ENCODE peak calls at places on chromosomes 16 and 17, in ten cellular contexts. One of them, this sample, is unnamed.

GRCh38 chr17:3712811-3713463 is 10.8 kb upstream of the HASPIN start:
- DNase-seq in HFF-Myc: no peak
- DNase-seq in right lobe of liver: no peak
- DNase-seq in GM23248: no peak
- DNase-seq in fibroblast of the aortic adventitia: no peak
- DNase-seq in left ventricle myocardium inferior: no peak
- DNase-seq in AG10803: no peak
- DNase-seq in CD8-positive, alpha-beta T cell: no peak
- DNase-seq in PC-3: no peak
- DNase-seq in tibial nerve: no peak
- DNase-seq in this sample: no peak

GRCh38 chr16:873889-874288 is 73.4 kb upstream of the GNG13 start:
- DNase-seq in HFF-Myc: no peak
- DNase-seq in right lobe of liver: peak; percentile 19
- DNase-seq in GM23248: no peak
- DNase-seq in fibroblast of the aortic adventitia: no peak
- DNase-seq in left ventricle myocardium inferior: peak; percentile 10
- DNase-seq in AG10803: no peak
- DNase-seq in CD8-positive, alpha-beta T cell: no peak
- DNase-seq in PC-3: no peak
- DNase-seq in tibial nerve: no peak
- DNase-seq in this sample: no peak

GRCh38 chr17:3693099-3693498 is 2.9 kb downstream of the P2RX5 start:
- DNase-seq in HFF-Myc: no peak
- DNase-seq in right lobe of liver: no peak
- DNase-seq in GM23248: no peak
- DNase-seq in fibroblast of the aortic adventitia: no peak
- DNase-seq in left ventricle myocardium inferior: no peak
- DNase-seq in AG10803: no peak
- DNase-seq in CD8-positive, alpha-beta T cell: no peak
- DNase-seq in PC-3: no peak
- DNase-seq in tibial nerve: no peak
- DNase-seq in this sample: no peak

GRCh38 chr16:24834459-24835335 is 11.1 kb upstream of the SLC5A11 start:
- DNase-seq in HFF-Myc: no peak
- DNase-seq in right lobe of liver: no peak
- DNase-seq in GM23248: peak; percentile 58
- DNase-seq in fibroblast of the aortic adventitia: peak; percentile 61
- DNase-seq in left ventricle myocardium inferior: no peak
- DNase-seq in AG10803: peak; percentile 29
- DNase-seq in CD8-positive, alpha-beta T cell: no peak
- DNase-seq in PC-3: peak; percentile 63
- DNase-seq in tibial nerve: no peak
- DNase-seq in this sample: no peak

GRCh38 chr16:88045820-88046303 is 94.6 kb downstream of the BANP start:
- DNase-seq in HFF-Myc: no peak
- DNase-seq in right lobe of liver: no peak
- DNase-seq in GM23248: no peak
- DNase-seq in fibroblast of the aortic adventitia: no peak
- DNase-seq in left ventricle myocardium inferior: peak; percentile 11
- DNase-seq in AG10803: no peak
- DNase-seq in CD8-positive, alpha-beta T cell: no peak
- DNase-seq in PC-3: no peak
- DNase-seq in tibial nerve: no peak
- DNase-seq in this sample: no peak

GRCh38 chr16:78364501-78364900 is 265.0 kb downstream of the WWOX start:
- DNase-seq in HFF-Myc: no peak
- DNase-seq in right lobe of liver: no peak
- DNase-seq in GM23248: no peak
- DNase-seq in fibroblast of the aortic adventitia: no peak
- DNase-seq in left ventricle myocardium inferior: no peak
- DNase-seq in AG10803: no peak
- DNase-seq in CD8-positive, alpha-beta T cell: no peak
- DNase-seq in PC-3: no peak
- DNase-seq in tibial nerve: no peak
- DNase-seq in this sample: no peak

GRCh38 chr17:63434951-63435571 is 11.0 kb downstream of the CYB561 start:
- DNase-seq in HFF-Myc: no peak
- DNase-seq in right lobe of liver: peak; percentile 68
- DNase-seq in GM23248: peak; percentile 27
- DNase-seq in fibroblast of the aortic adventitia: peak; percentile 24
- DNase-seq in left ventricle myocardium inferior: peak; percentile 65
- DNase-seq in AG10803: no peak
- DNase-seq in CD8-positive, alpha-beta T cell: peak; percentile 11
- DNase-seq in PC-3: peak; percentile 99
- DNase-seq in tibial nerve: no peak
- DNase-seq in this sample: no peak

GRCh38 chr17:38917259-38917658 is 8.2 kb upstream of the LASP1NB start:
- DNase-seq in HFF-Myc: no peak
- DNase-seq in right lobe of liver: no peak
- DNase-seq in GM23248: no peak
- DNase-seq in fibroblast of the aortic adventitia: no peak
- DNase-seq in left ventricle myocardium inferior: no peak
- DNase-seq in AG10803: no peak
- DNase-seq in CD8-positive, alpha-beta T cell: no peak
- DNase-seq in PC-3: peak; percentile 7
- DNase-seq in tibial nerve: no peak
- DNase-seq in this sample: no peak

GRCh38 chr17:76076100-76076764 is 1.7 kb downstream of the GALR2 start:
- DNase-seq in HFF-Myc: no peak
- DNase-seq in right lobe of liver: no peak
- DNase-seq in GM23248: no peak
- DNase-seq in fibroblast of the aortic adventitia: no peak
- DNase-seq in left ventricle myocardium inferior: no peak
- DNase-seq in AG10803: no peak
- DNase-seq in CD8-positive, alpha-beta T cell: no peak
- DNase-seq in PC-3: no peak
- DNase-seq in tibial nerve: no peak
- DNase-seq in this sample: no peak

GRCh38 chr17:76075364-76076099 is 951 bp downstream of the GALR2 start:
- DNase-seq in HFF-Myc: no peak
- DNase-seq in right lobe of liver: no peak
- DNase-seq in GM23248: peak; percentile 42
- DNase-seq in fibroblast of the aortic adventitia: no peak
- DNase-seq in left ventricle myocardium inferior: no peak
- DNase-seq in AG10803: no peak
- DNase-seq in CD8-positive, alpha-beta T cell: no peak
- DNase-seq in PC-3: no peak
- DNase-seq in tibial nerve: no peak
- DNase-seq in this sample: no peak

GRCh38 chr17:76076765-76077581 is 2.0 kb upstream of the ZACN start:
- DNase-seq in HFF-Myc: no peak
- DNase-seq in right lobe of liver: no peak
- DNase-seq in GM23248: peak; percentile 28
- DNase-seq in fibroblast of the aortic adventitia: no peak
- DNase-seq in left ventricle myocardium inferior: no peak
- DNase-seq in AG10803: no peak
- DNase-seq in CD8-positive, alpha-beta T cell: no peak
- DNase-seq in PC-3: no peak
- DNase-seq in tibial nerve: no peak
- DNase-seq in this sample: no peak

GRCh38 chr17:76072149-76072858 is at the start of gene SRP68:
- DNase-seq in HFF-Myc: peak; percentile 66
- DNase-seq in right lobe of liver: peak; percentile 94
- DNase-seq in GM23248: peak; percentile 96
- DNase-seq in fibroblast of the aortic adventitia: peak; percentile 85
- DNase-seq in left ventricle myocardium inferior: peak; percentile 91
- DNase-seq in AG10803: peak; percentile 91
- DNase-seq in CD8-positive, alpha-beta T cell: peak; percentile 78
- DNase-seq in PC-3: peak; percentile 96
- DNase-seq in tibial nerve: peak; percentile 80
- DNase-seq in this sample: peak; percentile 89

GRCh38 chr17:76074390-76075363 is at the start of gene GALR2:
- DNase-seq in HFF-Myc: no peak
- DNase-seq in right lobe of liver: no peak
- DNase-seq in GM23248: no peak
- DNase-seq in fibroblast of the aortic adventitia: no peak
- DNase-seq in left ventricle myocardium inferior: no peak
- DNase-seq in AG10803: no peak
- DNase-seq in CD8-positive, alpha-beta T cell: no peak
- DNase-seq in PC-3: no peak
- DNase-seq in tibial nerve: no peak
- DNase-seq in this sample: no peak
- H3K4me3 ChIP-seq in HFF-Myc: no peak within 1 kb of the TSS
- H3K4me3 ChIP-seq in right lobe of liver: no peak within 1 kb of the TSS
- H3K4me3 ChIP-seq in GM23248: no peak within 1 kb of the TSS
- H3K4me3 ChIP-seq in fibroblast of the aortic adventitia: no peak within 1 kb of the TSS
- H3K4me3 ChIP-seq in left ventricle myocardium inferior: peak within 1 kb of the TSS; percentile 40
- H3K4me3 ChIP-seq in AG10803: no peak within 1 kb of the TSS
- H3K4me3 ChIP-seq in CD8-positive, alpha-beta T cell: no peak within 1 kb of the TSS
- H3K4me3 ChIP-seq in PC-3: peak within 1 kb of the TSS; percentile 35
- H3K4me3 ChIP-seq in tibial nerve: peak within 1 kb of the TSS; percentile 8
- H3K4me3 ChIP-seq in this sample: no peak within 1 kb of the TSS

GRCh38 chr17:1487939-1488825 is 4.3 kb downstream of the MYO1C start:
- DNase-seq in HFF-Myc: no peak
- DNase-seq in right lobe of liver: peak; percentile 90
- DNase-seq in GM23248: peak; percentile 95
- DNase-seq in fibroblast of the aortic adventitia: peak; percentile 82
- DNase-seq in left ventricle myocardium inferior: peak; percentile 90
- DNase-seq in AG10803: peak; percentile 90
- DNase-seq in CD8-positive, alpha-beta T cell: peak; percentile 69
- DNase-seq in PC-3: peak; percentile 80
- DNase-seq in tibial nerve: peak; percentile 83
- DNase-seq in this sample: peak; percentile 72

GRCh38 chr17:1486802-1487695 is 5.4 kb downstream of the MYO1C start:
- DNase-seq in HFF-Myc: no peak
- DNase-seq in right lobe of liver: peak; percentile 60
- DNase-seq in GM23248: peak; percentile 82
- DNase-seq in fibroblast of the aortic adventitia: peak; percentile 47
- DNase-seq in left ventricle myocardium inferior: peak; percentile 78
- DNase-seq in AG10803: peak; percentile 81
- DNase-seq in CD8-positive, alpha-beta T cell: peak; percentile 68
- DNase-seq in PC-3: no peak
- DNase-seq in tibial nerve: peak; percentile 72
- DNase-seq in this sample: peak; percentile 59

GRCh38 chr17:1490643-1491405 is 1.7 kb downstream of the MYO1C start:
- DNase-seq in HFF-Myc: no peak
- DNase-seq in right lobe of liver: peak; percentile 82
- DNase-seq in GM23248: peak; percentile 76
- DNase-seq in fibroblast of the aortic adventitia: peak; percentile 26
- DNase-seq in left ventricle myocardium inferior: peak; percentile 83
- DNase-seq in AG10803: peak; percentile 41
- DNase-seq in CD8-positive, alpha-beta T cell: peak; percentile 58
- DNase-seq in PC-3: peak; percentile 46
- DNase-seq in tibial nerve: no peak
- DNase-seq in this sample: peak; percentile 29

GRCh38 chr17:1491406-1492248 is 859 bp downstream of the MYO1C start:
- DNase-seq in HFF-Myc: no peak
- DNase-seq in right lobe of liver: peak; percentile 80
- DNase-seq in GM23248: peak; percentile 84
- DNase-seq in fibroblast of the aortic adventitia: peak; percentile 32
- DNase-seq in left ventricle myocardium inferior: peak; percentile 79
- DNase-seq in AG10803: peak; percentile 54
- DNase-seq in CD8-positive, alpha-beta T cell: peak; percentile 37
- DNase-seq in PC-3: peak; percentile 52
- DNase-seq in tibial nerve: no peak
- DNase-seq in this sample: no peak

DNA sequence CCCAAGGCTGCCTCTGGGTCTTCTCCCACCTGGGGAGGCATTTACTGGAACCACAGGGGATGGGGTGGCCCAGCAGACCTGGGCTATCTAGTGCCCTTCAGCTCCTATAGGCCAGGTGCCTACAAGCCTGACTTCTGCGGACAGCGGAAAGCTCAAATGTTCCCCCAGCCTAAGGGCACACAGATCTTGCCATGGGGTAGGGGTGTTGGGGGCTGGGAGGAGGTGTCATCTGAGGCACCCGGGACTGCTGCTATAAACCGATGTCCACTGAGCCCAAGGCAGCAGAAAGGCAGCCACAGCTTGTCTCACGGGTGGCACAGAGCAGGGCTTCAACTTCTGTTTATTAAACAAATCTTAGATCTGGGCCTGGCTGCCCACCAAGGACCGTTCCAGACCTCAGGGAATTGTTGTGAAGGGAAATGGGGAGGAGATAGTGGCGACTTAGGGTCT is 3.6 kb downstream of the MYO1C start:
- DNase-seq in HFF-Myc: no peak
- DNase-seq in right lobe of liver: no peak
- DNase-seq in GM23248: no peak
- DNase-seq in fibroblast of the aortic adventitia: no peak
- DNase-seq in left ventricle myocardium inferior: no peak
- DNase-seq in AG10803: no peak
- DNase-seq in CD8-positive, alpha-beta T cell: no peak
- DNase-seq in PC-3: no peak
- DNase-seq in tibial nerve: no peak
- DNase-seq in this sample: no peak
- H3K4me3 ChIP-seq in HFF-Myc: peak overlapping the region; percentile 34
- H3K4me3 ChIP-seq in right lobe of liver: peak overlapping the region; percentile 43
- H3K4me3 ChIP-seq in GM23248: peak overlapping the region; percentile 84
- H3K4me3 ChIP-seq in fibroblast of the aortic adventitia: peak overlapping the region; percentile 65
- H3K4me3 ChIP-seq in left ventricle myocardium inferior: peak overlapping the region; percentile 84
- H3K4me3 ChIP-seq in AG10803: peak overlapping the region; percentile 69
- H3K4me3 ChIP-seq in CD8-positive, alpha-beta T cell: peak overlapping the region; percentile 63
- H3K4me3 ChIP-seq in PC-3: peak overlapping the region; percentile 63
- H3K4me3 ChIP-seq in tibial nerve: peak overlapping the region; percentile 86
- H3K4me3 ChIP-seq in this sample: peak overlapping the region; percentile 74

DNA sequence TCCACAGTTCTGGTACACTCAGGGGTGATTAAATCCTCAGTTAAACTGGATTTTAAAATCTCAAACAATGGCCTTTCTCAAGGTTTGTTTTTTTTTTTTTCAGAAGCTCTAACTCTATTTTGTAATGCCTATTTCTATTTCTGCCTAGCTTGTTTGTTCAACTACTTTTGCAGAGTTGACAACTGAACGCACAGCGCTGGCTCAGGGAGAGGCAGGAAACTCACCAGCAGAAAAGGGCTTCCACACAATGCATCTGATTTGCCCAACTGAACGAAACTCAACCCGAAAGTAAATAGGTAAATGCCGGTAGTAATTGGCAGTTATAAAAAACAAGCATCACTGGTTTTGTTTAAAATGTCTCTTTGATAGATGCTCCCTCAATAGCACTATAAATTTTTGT is 52.7 kb upstream of the CNEP1R1 start:
- DNase-seq in HFF-Myc: no peak
- DNase-seq in right lobe of liver: no peak
- DNase-seq in GM23248: no peak
- DNase-seq in fibroblast of the aortic adventitia: no peak
- DNase-seq in left ventricle myocardium inferior: no peak
- DNase-seq in AG10803: no peak
- DNase-seq in CD8-positive, alpha-beta T cell: no peak
- DNase-seq in PC-3: no peak
- DNase-seq in tibial nerve: no peak
- DNase-seq in this sample: no peak
- H3K4me3 ChIP-seq in HFF-Myc: no peak overlapping the region
- H3K4me3 ChIP-seq in right lobe of liver: no peak overlapping the region
- H3K4me3 ChIP-seq in GM23248: no peak overlapping the region
- H3K4me3 ChIP-seq in fibroblast of the aortic adventitia: no peak overlapping the region
- H3K4me3 ChIP-seq in left ventricle myocardium inferior: no peak overlapping the region
- H3K4me3 ChIP-seq in AG10803: no peak overlapping the region
- H3K4me3 ChIP-seq in CD8-positive, alpha-beta T cell: no peak overlapping the region
- H3K4me3 ChIP-seq in PC-3: no peak overlapping the region
- H3K4me3 ChIP-seq in tibial nerve: no peak overlapping the region
- H3K4me3 ChIP-seq in this sample: no peak overlapping the region

DNA sequence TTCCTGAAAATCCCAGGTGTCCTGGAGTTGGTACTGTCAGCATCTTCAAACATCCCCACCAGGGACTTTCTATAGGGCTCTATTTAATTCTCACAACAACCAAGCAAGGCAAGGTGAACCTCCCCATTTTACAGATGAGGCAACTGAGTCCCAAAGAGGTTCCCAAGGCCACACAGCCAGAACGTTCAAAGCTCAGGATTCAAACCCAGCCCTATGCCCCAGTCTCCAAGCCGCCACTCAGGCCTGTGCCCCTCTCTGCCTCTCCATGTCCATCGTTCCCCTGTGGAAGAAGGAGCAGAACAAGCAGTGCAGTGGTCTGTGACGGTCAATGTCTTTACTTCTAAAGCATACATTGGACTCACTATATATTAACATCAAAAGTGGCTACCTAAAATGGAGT is 6.1 kb downstream of the ZNF319 start:
- DNase-seq in HFF-Myc: no peak
- DNase-seq in right lobe of liver: no peak
- DNase-seq in GM23248: no peak
- DNase-seq in fibroblast of the aortic adventitia: no peak
- DNase-seq in left ventricle myocardium inferior: no peak
- DNase-seq in AG10803: no peak
- DNase-seq in CD8-positive, alpha-beta T cell: no peak
- DNase-seq in PC-3: no peak
- DNase-seq in tibial nerve: no peak
- DNase-seq in this sample: no peak
- H3K4me3 ChIP-seq in HFF-Myc: no peak overlapping the region
- H3K4me3 ChIP-seq in right lobe of liver: no peak overlapping the region
- H3K4me3 ChIP-seq in GM23248: no peak overlapping the region
- H3K4me3 ChIP-seq in fibroblast of the aortic adventitia: no peak overlapping the region
- H3K4me3 ChIP-seq in left ventricle myocardium inferior: no peak overlapping the region
- H3K4me3 ChIP-seq in AG10803: no peak overlapping the region
- H3K4me3 ChIP-seq in CD8-positive, alpha-beta T cell: no peak overlapping the region
- H3K4me3 ChIP-seq in PC-3: no peak overlapping the region
- H3K4me3 ChIP-seq in tibial nerve: no peak overlapping the region
- H3K4me3 ChIP-seq in this sample: no peak overlapping the region

This sample was measured in gastrocnemius medialis.